ENCODE peak calls at places on chromosomes 5 and 9, in nine cellular contexts. S, R, Q, K, Y, W, X, H and U are unnamed samples.

GRCh38 chr5:126384985-126385384 is 38.2 kb upstream of the GRAMD2B start:
- DNase-seq in S (peak; percentile 63), R (peak; percentile 70), Q (no peak), K (peak; percentile 67), Y (peak; percentile 30), W (no peak), X (no peak), H (peak; percentile 78), U (no peak)

GRCh38 chr5:140322751-140323731 is 20.1 kb upstream of the PFDN1 start:
- DNase-seq in S (peak; percentile 96), R (peak; percentile 82), Q (peak; percentile 34), K (peak; percentile 88), Y (no peak), W (no peak), X (peak; percentile 47), H (peak; percentile 90), U (peak; percentile 86)

GRCh38 chr5:1545126-1545797 is 21.5 kb upstream of the LPCAT1 start:
- DNase-seq in S (no peak), R (no peak), Q (no peak), K (no peak), Y (no peak), W (no peak), X (no peak), H (no peak), U (peak; percentile 40)

GRCh38 chr5:119515192-119515591 is 62.9 kb downstream of the HSD17B4 start:
- DNase-seq in S (peak; percentile 67), R (peak; percentile 0), Q (no peak), K (no peak), Y (no peak), W (no peak), X (no peak), H (peak; percentile 63), U (no peak)

GRCh38 chr9:87793292-87793691 is 67.4 kb downstream of the CTSL start:
- DNase-seq in S (peak; percentile 92), R (peak; percentile 87), Q (no peak), K (peak; percentile 32), Y (peak; percentile 67), W (no peak), X (peak; percentile 93), H (peak; percentile 96), U (no peak)

GRCh38 chr9:115997923-115998322 is 155.7 kb upstream of the PAPPA start:
- DNase-seq in S (peak; percentile 89), R (no peak), Q (no peak), K (no peak), Y (no peak), W (no peak), X (no peak), H (peak; percentile 87), U (no peak)

GRCh38 chr5:178589180-178590140 is 733 bp downstream of the COL23A1 start:
- DNase-seq in S (peak; percentile 61), R (peak; percentile 51), Q (peak; percentile 41), K (no peak), Y (no peak), W (no peak), X (no peak), H (peak; percentile 50), U (no peak)

GRCh38 chr5:94376672-94377345 is 241.6 kb downstream of the KIAA0825 start:
- DNase-seq in S (peak; percentile 26), R (no peak), Q (no peak), K (no peak), Y (no peak), W (no peak), X (no peak), H (peak; percentile 35), U (no peak)

DNA sequence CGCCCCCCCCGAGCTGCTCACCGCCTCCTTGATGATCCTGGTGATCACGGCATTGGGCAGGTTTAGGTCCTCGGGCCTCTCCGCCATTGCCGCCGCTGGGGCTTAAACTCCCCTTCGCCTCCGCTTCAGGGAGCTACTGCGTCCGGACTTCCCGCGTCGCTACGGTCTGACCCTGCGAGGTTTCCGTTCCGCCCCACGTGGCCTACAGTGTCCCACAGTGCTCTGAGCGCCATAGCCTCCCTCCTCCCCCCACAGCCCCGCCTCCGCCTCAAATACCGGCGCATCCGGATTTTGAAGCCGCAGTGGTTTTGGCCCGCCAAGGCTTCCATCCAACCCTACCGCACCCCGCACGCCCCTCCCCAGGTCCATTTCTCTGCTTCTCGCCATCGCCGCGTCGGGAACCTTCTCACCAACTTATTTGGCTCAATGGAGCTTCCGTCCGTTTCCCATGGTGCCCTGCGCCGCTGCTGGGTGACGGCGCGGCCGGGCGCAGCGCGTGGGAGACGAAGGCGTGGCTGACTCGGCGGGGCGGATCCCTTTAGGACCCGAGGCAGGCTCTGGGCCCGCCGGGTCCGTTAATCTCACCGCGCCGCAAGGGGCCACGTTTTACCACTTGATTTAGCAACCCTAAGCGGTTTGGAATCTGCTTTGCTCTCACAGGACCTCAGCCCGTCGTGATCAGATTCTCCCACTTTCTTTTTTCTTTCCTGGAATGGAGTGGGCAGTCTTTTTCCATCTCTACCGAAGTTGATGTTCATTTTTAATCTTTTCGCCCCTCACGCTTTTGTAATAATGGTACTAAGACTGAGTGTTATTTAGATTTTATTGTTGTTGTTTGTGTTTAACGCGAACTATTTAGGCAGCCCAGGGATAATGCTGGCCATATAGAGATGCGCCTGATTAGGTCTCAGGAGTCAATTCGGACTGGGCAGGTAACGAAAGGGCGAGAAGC is at the start of the genes C9orf43 and POLE3:
- DNase-seq in S (peak; percentile 99), R (peak; percentile 96), Q (peak; percentile 95), K (peak; percentile 85), Y (peak; percentile 81), W (peak; percentile 96), X (peak; percentile 97), H (peak; percentile 98), U (peak; percentile 97)
- TF ChIP-seq CTCF in S (no peak), R (no peak), Q (no peak), K (no peak), Y (no peak), W (no peak), X (no peak), H (no peak), U (peak; percentile 8)

DNA sequence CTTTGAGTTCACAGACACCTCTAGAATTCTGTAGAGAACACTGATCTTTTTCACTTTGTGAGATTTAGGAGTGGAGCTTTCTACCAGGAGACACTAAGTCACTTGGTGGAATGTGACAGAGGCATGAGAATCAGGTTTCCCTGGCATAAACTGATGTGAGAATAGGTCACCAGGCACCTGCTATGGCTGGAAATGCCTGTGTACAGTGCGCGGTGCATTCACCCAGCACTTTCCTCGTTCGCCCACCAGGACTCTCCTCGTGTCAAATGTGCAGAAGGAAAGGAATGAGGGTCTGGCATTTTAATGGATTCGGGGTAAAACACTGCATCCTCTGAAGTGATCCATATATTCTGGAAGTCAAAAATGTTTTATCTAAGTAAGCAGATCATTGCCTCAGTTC is 281.8 kb upstream of the TUT7 start:
- DNase-seq in S (no peak), R (no peak), Q (no peak), K (no peak), Y (no peak), W (no peak), X (no peak), H (no peak), U (peak; percentile 53)
- TF ChIP-seq CTCF in S (no peak), R (no peak), Q (no peak), K (no peak), Y (no peak), W (no peak), X (no peak), H (peak; percentile 9), U (no peak)

GRCh38 chr5:156826150-156826549 is 23.9 kb upstream of the PPP1R2B start:
- DNase-seq in S (no peak), R (no peak), Q (no peak), K (no peak), Y (no peak), W (peak; percentile 16), X (no peak), H (no peak), U (no peak)

GRCh38 chr5:156825688-156826087 is 24.4 kb upstream of the PPP1R2B start:
- DNase-seq in S (no peak), R (no peak), Q (no peak), K (no peak), Y (no peak), W (no peak), X (no peak), H (no peak), U (no peak)

GRCh38 chr5:156819967-156820581 is 30.0 kb upstream of the PPP1R2B start:
- DNase-seq in S (no peak), R (no peak), Q (no peak), K (no peak), Y (no peak), W (no peak), X (no peak), H (no peak), U (no peak)

GRCh38 chr5:156824241-156824640 is 25.9 kb upstream of the PPP1R2B start:
- DNase-seq in S (no peak), R (no peak), Q (no peak), K (no peak), Y (no peak), W (no peak), X (no peak), H (no peak), U (no peak)

GRCh38 chr5:156824800-156825199 is 25.3 kb upstream of the PPP1R2B start:
- DNase-seq in S (peak; percentile 31), R (peak; percentile 10), Q (no peak), K (no peak), Y (peak; percentile 23), W (no peak), X (peak; percentile 75), H (peak; percentile 20), U (no peak)
- TF ChIP-seq CTCF in S (peak; percentile 60), R (peak; percentile 16), Q (peak; percentile 61), K (peak; percentile 35), Y (peak; percentile 61), W (peak; percentile 32), X (peak; percentile 91), H (peak; percentile 27), U (peak; percentile 75)

GRCh38 chr9:79573697-79573976 is 1.9 kb downstream of the TLE4 start:
- DNase-seq in S (peak; percentile 14), R (no peak), Q (no peak), K (no peak), Y (no peak), W (no peak), X (no peak), H (no peak), U (no peak)

GRCh38 chr9:79572032-79572890 is 496 bp downstream of the TLE4 start:
- DNase-seq in S (peak; percentile 76), R (peak; percentile 50), Q (peak; percentile 32), K (no peak), Y (no peak), W (peak; percentile 48), X (peak; percentile 33), H (peak; percentile 49), U (peak; percentile 88)

GRCh38 chr9:79574166-79574565 is 2.4 kb downstream of the TLE4 start:
- DNase-seq in S (no peak), R (no peak), Q (no peak), K (no peak), Y (no peak), W (no peak), X (no peak), H (no peak), U (no peak)

GRCh38 chr9:79571309-79572031 is at the start of gene TLE4:
- DNase-seq in S (peak; percentile 100), R (peak; percentile 100), Q (peak; percentile 100), K (peak; percentile 100), Y (peak; percentile 100), W (peak; percentile 100), X (peak; percentile 100), H (peak; percentile 100), U (peak; percentile 100)

DNA sequence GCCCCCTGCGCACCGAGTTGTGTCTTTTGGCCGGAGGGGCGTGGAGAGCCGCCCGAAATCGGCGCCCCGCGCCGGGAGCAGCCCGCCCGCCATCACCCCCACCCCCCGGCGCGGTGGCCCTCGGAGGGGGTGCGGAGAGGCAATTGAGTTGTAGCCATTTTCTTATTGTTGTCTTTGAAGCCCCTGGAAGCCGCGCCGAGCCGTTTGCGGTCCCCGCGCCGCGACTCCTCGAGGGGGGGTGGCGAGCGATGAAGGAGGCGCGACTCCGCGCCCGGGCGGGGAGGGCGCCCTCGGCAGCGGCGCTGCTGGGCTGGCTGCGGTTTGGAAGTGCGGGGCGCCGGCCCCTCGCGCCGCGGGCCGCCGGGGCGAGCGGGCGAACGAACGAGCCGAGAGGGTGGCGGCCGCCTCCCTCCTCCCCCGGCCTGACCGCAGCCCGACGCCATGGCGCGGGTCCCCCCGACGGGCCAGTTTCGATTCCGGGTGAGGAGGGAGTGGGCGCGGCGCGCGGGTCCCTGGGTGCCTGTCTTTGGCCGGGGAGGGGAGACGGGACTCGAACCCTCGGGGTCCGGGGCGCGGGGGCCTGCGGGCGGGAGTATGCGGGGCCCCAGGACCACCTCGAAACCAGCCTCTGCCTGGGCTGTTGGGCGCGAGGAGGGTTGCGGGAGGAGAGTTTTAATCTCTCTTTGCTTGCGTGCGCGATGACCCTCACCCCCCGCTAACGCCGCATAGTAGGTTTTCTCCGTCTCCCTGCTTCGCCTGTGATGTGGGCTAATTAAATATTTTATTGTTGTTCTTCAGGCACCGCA is 1.3 kb downstream of the TLE4 start:
- DNase-seq in S (peak; percentile 61), R (peak; percentile 33), Q (peak; percentile 59), K (no peak), Y (no peak), W (peak; percentile 8), X (peak; percentile 4), H (no peak), U (peak; percentile 89)
- TF ChIP-seq CTCF in S (no peak), R (no peak), Q (no peak), K (no peak), Y (no peak), W (no peak), X (peak; percentile 21), H (no peak), U (no peak)